ENCODE peak calls at places on chromosomes 1 and 21, in eight cellular contexts. P is GM23248, R is keratinocyte, T is kidney, H is astrocyte, B is IMR-90, X is neuronal stem cell, Q is mesendoderm. I is an unnamed sample.

GRCh38 chr1:4062560-4062959 is 162.5 kb upstream of the C1orf174 start:
- DNase-seq in P (no peak), R (no peak), T (no peak), H (no peak), B (no peak), X (no peak), Q (no peak), I (no peak)

GRCh38 chr1:234139966-234140365 is 233.3 kb upstream of the COA6 start:
- DNase-seq in P (peak), R (peak), T (no peak), H (peak), B (peak), X (no peak), Q (no peak), I (no peak)

GRCh38 chr1:224592636-224593579 is 23.2 kb upstream of the CNIH3 start:
- DNase-seq in P (peak), R (peak), T (no peak), H (peak), B (peak), X (no peak), Q (peak), I (no peak)

GRCh38 chr1:195608883-195609282 is 999.4 kb downstream of the KCNT2 start:
- DNase-seq in P (no peak), R (no peak), T (no peak), H (no peak), B (no peak), X (no peak), Q (peak), I (no peak)

GRCh38 chr1:179867493-179868330 is 9.9 kb downstream of the TOR1AIP2 start:
- DNase-seq in P (peak), R (no peak), T (no peak), H (no peak), B (peak), X (peak), Q (peak), I (peak)

GRCh38 chr1:27138927-27139326 is 16.0 kb downstream of the SLC9A1 start:
- DNase-seq in P (no peak), R (no peak), T (no peak), H (no peak), B (no peak), X (no peak), Q (no peak), I (no peak)

GRCh38 chr1:172378109-172378755 is 42.3 kb upstream of the C1orf105 start:
- DNase-seq in P (no peak), R (no peak), T (no peak), H (no peak), B (no peak), X (no peak), Q (no peak), I (no peak)

GRCh38 chr1:68223714-68224113 is 8.6 kb downstream of the WLS start:
- DNase-seq in P (no peak), R (no peak), T (no peak), H (no peak), B (no peak), X (no peak), Q (no peak), I (no peak)

GRCh38 chr1:26360051-26360806 is 6.3 kb upstream of the CRYBG2 start:
- DNase-seq in P (no peak), R (no peak), T (no peak), H (no peak), B (no peak), X (peak), Q (peak), I (peak)

GRCh38 chr1:12603224-12603623 is 14.8 kb downstream of the DHRS3 start:
- DNase-seq in P (no peak), R (no peak), T (no peak), H (no peak), B (no peak), X (no peak), Q (no peak), I (no peak)

GRCh38 chr1:12601690-12602632 is 16.0 kb downstream of the DHRS3 start:
- DNase-seq in P (no peak), R (no peak), T (no peak), H (peak), B (peak), X (no peak), Q (peak), I (no peak)

GRCh38 chr1:12604114-12604874 is 13.7 kb downstream of the DHRS3 start:
- DNase-seq in P (peak), R (no peak), T (no peak), H (peak), B (peak), X (no peak), Q (peak), I (peak)

GRCh38 chr1:12600880-12601633 is 17.0 kb downstream of the DHRS3 start:
- DNase-seq in P (peak), R (no peak), T (no peak), H (no peak), B (no peak), X (no peak), Q (peak), I (peak)

GRCh38 chr1:12602633-12603024 is 15.4 kb downstream of the DHRS3 start:
- DNase-seq in P (no peak), R (no peak), T (no peak), H (no peak), B (no peak), X (no peak), Q (no peak), I (no peak)
- H3K27ac ChIP-seq in P (no peak), R (no peak), T (peak), H (peak), B (no peak), X (no peak), Q (no peak), I (no peak)

DNA sequence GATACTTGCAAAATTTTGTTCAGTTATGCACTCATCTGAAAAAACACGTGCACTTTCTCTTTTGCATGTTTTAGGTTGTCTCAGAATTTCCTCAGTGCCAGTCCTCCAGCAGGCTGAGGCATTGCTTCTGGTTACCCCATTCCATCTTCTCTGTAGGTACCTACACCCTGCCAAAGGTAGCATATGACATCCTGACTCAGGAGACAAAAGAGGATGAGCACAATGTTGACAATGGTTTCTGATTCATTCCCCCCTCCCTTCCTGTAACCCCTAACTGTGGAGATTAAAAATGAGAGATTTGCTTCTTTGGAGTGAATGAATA is 299.6 kb downstream of the GRIK1 start:
- DNase-seq in P (no peak), R (no peak), T (no peak), H (no peak), B (no peak), X (no peak), Q (no peak), I (no peak)
- H3K9ac ChIP-seq in P (no peak), R (no peak), T (no peak), H (no peak), B (no peak), X (no peak), Q (no peak), I (no peak)

GRCh38 chr1:30631700-30632099 is 91.7 kb downstream of the MATN1 start:
- DNase-seq in P (no peak), R (no peak), T (no peak), H (no peak), B (no peak), X (no peak), Q (no peak), I (no peak)

GRCh38 chr1:30627206-30627605 is 96.2 kb downstream of the MATN1 start:
- DNase-seq in P (no peak), R (no peak), T (no peak), H (no peak), B (no peak), X (no peak), Q (no peak), I (no peak)

GRCh38 chr1:30623431-30623830 is 100.0 kb downstream of the MATN1 start:
- DNase-seq in P (no peak), R (no peak), T (no peak), H (no peak), B (no peak), X (no peak), Q (no peak), I (no peak)

GRCh38 chr1:30629501-30629900 is 93.9 kb downstream of the MATN1 start:
- DNase-seq in P (no peak), R (no peak), T (no peak), H (no peak), B (no peak), X (no peak), Q (no peak), I (peak)

DNA sequence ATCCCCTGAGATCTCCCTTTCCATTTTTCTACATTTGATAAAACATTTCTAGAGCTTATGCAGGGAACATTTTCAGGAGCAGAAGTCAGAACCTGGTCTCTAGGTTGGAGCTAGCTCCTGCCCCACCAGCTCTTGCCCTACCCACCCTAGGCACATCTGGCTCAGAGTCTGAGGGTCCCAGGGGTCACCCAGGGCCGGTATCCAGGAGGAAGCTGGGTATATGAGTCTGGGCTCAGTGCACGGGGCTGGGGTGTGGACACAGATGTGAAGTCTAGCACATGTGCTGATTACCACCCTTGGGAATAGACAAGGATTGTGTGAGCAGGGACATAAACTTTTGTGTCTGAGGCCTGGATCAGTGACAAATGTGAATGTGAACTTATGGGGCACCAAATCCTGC is 95.4 kb downstream of the MATN1 start:
- DNase-seq in P (no peak), R (no peak), T (no peak), H (no peak), B (no peak), X (no peak), Q (no peak), I (no peak)
- H3K4me3 ChIP-seq in P (no peak), R (no peak), T (no peak), H (no peak), B (no peak), X (no peak), Q (no peak), I (no peak)

GRCh38 chr21:31555741-31556191 is 103.7 kb upstream of the SOD1 start:
- DNase-seq in P (no peak), R (no peak), T (peak), H (no peak), B (no peak), X (peak), Q (peak), I (peak)

GRCh38 chr21:31558839-31559367 is 100.6 kb upstream of the SOD1 start:
- DNase-seq in P (peak), R (peak), T (peak), H (peak), B (peak), X (peak), Q (peak), I (peak)

GRCh38 chr21:31556662-31557061 is 102.8 kb upstream of the SOD1 start:
- DNase-seq in P (no peak), R (no peak), T (peak), H (no peak), B (no peak), X (no peak), Q (peak), I (no peak)

GRCh38 chr21:31557956-31558838 is 101.3 kb upstream of the SOD1 start:
- DNase-seq in P (peak), R (no peak), T (no peak), H (no peak), B (no peak), X (peak), Q (peak), I (peak)

GRCh38 chr21:31557421-31557955 is 102.0 kb upstream of the SOD1 start:
- DNase-seq in P (no peak), R (no peak), T (peak), H (no peak), B (no peak), X (peak), Q (peak), I (peak)
- H3K27ac ChIP-seq in P (no peak), R (no peak), T (no peak), H (no peak), B (no peak), X (no peak), Q (no peak), I (no peak)

DNA sequence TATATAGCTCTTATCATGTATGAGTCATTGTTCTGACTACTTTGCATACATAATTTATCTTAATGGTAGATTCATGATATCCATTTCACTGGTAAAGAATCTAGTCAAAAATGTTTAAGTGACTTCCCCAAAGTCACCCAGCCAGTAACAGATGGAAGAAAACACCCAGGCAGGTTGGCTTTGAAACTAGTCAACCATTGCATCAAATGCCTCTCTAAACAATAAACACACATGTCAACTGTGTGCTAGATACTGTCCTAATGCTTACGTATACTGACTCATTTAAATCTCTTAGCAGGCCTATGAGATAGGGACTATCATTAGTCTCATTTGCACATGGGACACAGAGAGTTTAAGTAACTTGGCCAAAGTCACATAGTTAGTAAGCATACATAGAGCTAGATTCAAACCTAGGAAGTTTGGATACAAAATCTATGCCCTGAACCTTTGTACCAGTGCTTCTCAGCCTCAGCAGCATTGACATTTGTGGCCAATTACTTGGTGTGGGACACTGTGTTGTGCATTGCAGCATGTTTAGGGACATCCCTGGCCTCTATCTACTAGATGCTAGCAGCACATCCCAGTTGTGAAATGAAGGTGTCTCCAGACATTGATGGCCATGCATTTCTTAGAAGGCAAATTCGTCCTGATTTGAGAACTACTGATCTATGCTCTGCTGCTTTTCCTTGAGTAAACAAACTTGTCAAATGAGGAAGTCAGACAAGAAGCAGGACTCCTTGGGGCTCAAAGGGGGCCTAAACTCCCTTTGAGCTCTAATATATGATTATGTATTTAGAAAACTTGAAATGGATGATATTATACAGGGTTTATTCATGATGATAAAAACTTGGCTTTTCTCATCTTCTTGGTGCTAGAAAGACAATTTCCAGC is 316.3 kb downstream of the KCNH1 start:
- DNase-seq in P (no peak), R (no peak), T (no peak), H (no peak), B (no peak), X (no peak), Q (no peak), I (no peak)
- H3K9ac ChIP-seq in P (no peak), R (no peak), T (no peak), H (no peak), B (no peak), X (no peak), Q (no peak), I (no peak)

DNA sequence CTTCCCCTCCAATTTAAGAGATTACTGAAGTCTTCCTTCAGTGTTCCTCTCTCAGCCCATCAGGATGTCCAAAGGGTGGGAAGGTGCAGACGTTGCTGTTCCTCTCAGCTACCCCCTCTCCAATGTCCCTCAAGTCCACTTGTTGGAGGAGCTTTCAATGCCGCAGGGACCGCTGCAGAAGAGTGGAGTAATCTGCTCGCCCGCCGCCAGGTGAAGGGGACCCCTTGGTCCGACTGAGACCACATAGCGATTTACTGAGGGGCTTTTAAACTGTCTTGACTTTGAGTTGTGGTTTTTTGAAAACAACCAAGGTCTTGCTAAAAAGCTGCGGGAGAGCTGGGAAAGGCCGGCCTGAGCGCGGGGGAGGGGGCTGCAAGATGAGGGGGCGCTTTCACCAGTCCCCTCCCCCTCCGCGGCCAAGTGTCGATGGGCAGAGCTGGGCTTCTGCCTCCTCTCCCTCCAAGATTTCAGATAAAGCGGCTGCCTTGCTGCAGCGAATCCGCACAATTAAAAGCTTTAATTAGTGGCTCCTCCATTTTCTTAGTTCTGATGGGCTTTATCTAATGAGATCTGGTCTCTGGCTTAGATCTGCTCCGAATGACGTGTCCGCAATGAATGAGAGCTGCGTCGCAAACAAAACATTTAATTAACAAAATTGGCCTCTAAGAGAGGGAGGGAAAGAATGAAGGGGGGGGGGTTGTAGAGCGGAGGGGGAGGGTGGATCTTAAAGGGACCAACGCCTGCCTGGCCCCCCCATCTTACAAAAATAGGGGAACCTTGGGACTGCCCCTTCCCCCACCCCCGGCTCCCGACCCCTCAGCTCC is 5.9 kb downstream of the LMO4 start:
- DNase-seq in P (peak), R (no peak), T (no peak), H (peak), B (peak), X (peak), Q (peak), I (peak)
- H3K4me3 ChIP-seq in P (peak), R (peak), T (peak), H (peak), B (peak), X (peak), Q (peak), I (peak)

GRCh38 chr1:1306661-1307260 is 969 bp downstream of the ACAP3 start:
- DNase-seq in P (peak), R (no peak), T (no peak), H (no peak), B (no peak), X (no peak), Q (no peak), I (no peak)
- H3K27ac ChIP-seq in P (peak), R (peak), T (no peak), H (peak), B (peak), X (no peak), Q (no peak), I (peak)

GRCh38 chr1:41641483-41641829 is 157.0 kb upstream of the EDN2 start:
- DNase-seq in P (no peak), R (no peak), T (no peak), H (no peak), B (no peak), X (no peak), Q (no peak), I (no peak)

GRCh38 chr1:41639332-41639936 is 155.0 kb upstream of the EDN2 start:
- DNase-seq in P (peak), R (peak), T (no peak), H (peak), B (peak), X (no peak), Q (no peak), I (peak)

GRCh38 chr1:41640756-41641482 is 156.4 kb upstream of the EDN2 start:
- DNase-seq in P (no peak), R (no peak), T (no peak), H (no peak), B (no peak), X (no peak), Q (no peak), I (peak)

GRCh38 chr1:41641941-41642527 is 157.6 kb upstream of the EDN2 start:
- DNase-seq in P (no peak), R (no peak), T (no peak), H (no peak), B (no peak), X (no peak), Q (no peak), I (peak)

DNA sequence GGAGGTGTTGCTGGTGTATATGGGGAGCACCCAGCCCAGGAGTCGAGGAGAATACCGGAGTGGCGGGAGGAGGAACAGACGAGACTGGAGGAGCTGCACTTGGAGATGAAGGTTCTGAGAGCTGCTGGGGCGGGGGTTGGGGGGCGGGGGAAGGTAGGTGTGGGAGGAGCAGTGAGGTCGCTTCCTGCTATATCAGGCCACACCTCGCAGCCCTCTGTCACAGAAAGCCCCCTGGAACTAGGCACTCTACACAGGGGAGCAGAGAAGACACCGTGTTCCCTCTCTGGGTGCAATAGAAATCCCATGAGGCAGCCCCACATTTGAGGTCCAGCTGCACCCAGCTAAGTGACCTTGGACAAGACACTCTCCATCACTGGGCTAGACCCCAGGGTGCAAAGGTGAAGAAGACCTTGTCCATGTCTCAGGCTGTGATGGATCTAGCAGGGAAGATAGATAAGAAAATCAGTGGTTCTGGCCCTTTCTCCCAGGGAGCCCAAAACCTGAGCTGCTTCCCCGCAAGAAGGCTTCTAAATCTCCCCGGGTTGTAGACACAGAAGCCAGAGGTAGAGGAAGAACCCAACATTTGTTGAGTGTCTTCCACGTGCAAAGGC is 155.8 kb upstream of the EDN2 start:
- DNase-seq in P (no peak), R (no peak), T (no peak), H (no peak), B (no peak), X (no peak), Q (no peak), I (peak)
- H3K9ac ChIP-seq in P (no peak), R (no peak), T (no peak), H (peak), B (no peak), X (no peak), Q (no peak), I (no peak)

GRCh38 chr1:244963231-244963826 is 99.0 kb upstream of the HNRNPU start:
- DNase-seq in P (peak), R (no peak), T (no peak), H (peak), B (peak), X (no peak), Q (no peak), I (no peak)
- H3K4me3 ChIP-seq in P (peak), R (no peak), T (no peak), H (no peak), B (no peak), X (no peak), Q (no peak), I (no peak)

I was measured in endodermal cell.